ENCODE peak calls at places on chromosomes 12 and 14, in six cellular contexts. F is body of pancreas, Z is sigmoid colon, Q is suprapubic skin, V is endothelial cell of umbilical vein, B is ovary. R is an unnamed sample.

GRCh38 chr14:74973003-74973614 is 17.7 kb upstream of the PGF start:
- DNase-seq in Z (peak; percentile 80), V (peak; percentile 84), F (no peak), Q (no peak), B (no peak), R (no peak)

GRCh38 chr14:24364841-24365240 is 3.1 kb upstream of the NFATC4 start:
- DNase-seq in Q (no peak), F (no peak), Z (no peak), V (no peak), B (no peak), R (no peak)

GRCh38 chr12:95116773-95117172 is 43.4 kb upstream of the NR2C1 start:
- DNase-seq in Z (no peak), V (no peak), Q (no peak), B (no peak), F (no peak), R (no peak)

GRCh38 chr12:48853228-48853688 is 1.3 kb upstream of the DDX23 start:
- DNase-seq in Q (peak; percentile 94), Z (peak; percentile 94), F (peak; percentile 94), B (peak; percentile 78), V (peak; percentile 94), R (peak; percentile 83)

GRCh38 chr14:63707216-63707615 is 20.6 kb downstream of the SGPP1 start:
- DNase-seq in F (no peak), B (no peak), Q (no peak), V (no peak), Z (no peak), R (no peak)

GRCh38 chr12:69765515-69765914 is 26.9 kb downstream of the RAB3IP start:
- DNase-seq in V (no peak), B (no peak), F (no peak), Z (no peak), Q (no peak), R (no peak)

GRCh38 chr14:64812412-64812811 is 67.3 kb downstream of the SPTB start:
- DNase-seq in Z (no peak), F (peak; percentile 63), B (no peak), Q (no peak), V (no peak), R (peak; percentile 84)

GRCh38 chr14:103688906-103689902 is 26.0 kb downstream of the XRCC3 start:
- DNase-seq in V (no peak), F (no peak), Z (no peak), Q (peak; percentile 45), B (peak; percentile 81), R (no peak)

GRCh38 chr14:54175298-54175942 is 218.8 kb upstream of the BMP4 start:
- DNase-seq in Q (no peak), Z (peak; percentile 73), V (peak; percentile 91), B (peak; percentile 42), F (peak; percentile 67), R (peak; percentile 15)

GRCh38 chr14:87483651-87484260 is 509.2 kb downstream of the GALC start:
- DNase-seq in B (no peak), V (no peak), F (peak; percentile 20), Z (no peak), Q (no peak), R (no peak)

GRCh38 chr12:50326636-50327284 is 43.4 kb upstream of the LIMA1 start:
- DNase-seq in B (no peak), Z (no peak), Q (no peak), F (peak; percentile 29), V (peak; percentile 68), R (no peak)

GRCh38 chr14:104510794-104511611 is 68.6 kb upstream of the C14orf180 start:
- DNase-seq in F (no peak), V (no peak), Q (no peak), Z (no peak), B (no peak), R (peak; percentile 60)

GRCh38 chr12:48857278-48857994 is 5.5 kb upstream of the DDX23 start:
- DNase-seq in B (no peak), V (no peak), Q (no peak), Z (no peak), F (no peak), R (no peak)

GRCh38 chr14:33404054-33404453 is 465.4 kb downstream of the NPAS3 start:
- DNase-seq in B (no peak), F (no peak), Q (no peak), V (peak; percentile 15), Z (no peak), R (no peak)

GRCh38 chr12:754238-754816 is 1.9 kb downstream of the WNK1 start:
- DNase-seq in F (peak; percentile 35), Q (no peak), V (peak; percentile 37), Z (no peak), B (peak; percentile 41), R (no peak)

GRCh38 chr12:70402597-70402996 is 36.5 kb downstream of the KCNMB4 start:
- DNase-seq in Z (no peak), V (no peak), F (no peak), B (no peak), Q (no peak), R (no peak)

GRCh38 chr14:72594099-72594901 is 299.6 kb downstream of the DPF3 start:
- DNase-seq in F (no peak), B (no peak), Z (peak; percentile 39), Q (no peak), V (no peak), R (no peak)

GRCh38 chr12:105120551-105120950 is 13.0 kb downstream of the WASHC4 start:
- DNase-seq in Z (no peak), V (no peak), B (no peak), F (no peak), Q (no peak), R (no peak)

GRCh38 chr12:56266634-56267442 is at the start of gene COQ10A:
- DNase-seq in Q (peak; percentile 94), V (peak; percentile 86), Z (peak; percentile 96), B (peak; percentile 92), F (peak; percentile 91), R (peak; percentile 94)
- TF ChIP-seq POLR2A in Q (no peak), V (peak; percentile 90), Z (peak; percentile 73), B (peak; percentile 91), F (peak; percentile 97), R (peak; percentile 97)

GRCh38 chr14:21072102-21072501 is 2.0 kb downstream of the ARHGEF40 start:
- DNase-seq in Z (no peak), F (no peak), Q (no peak), V (no peak), B (no peak), R (no peak)

GRCh38 chr14:21070083-21070609 is at the start of gene ARHGEF40:
- DNase-seq in B (peak; percentile 80), V (peak; percentile 8), Z (no peak), Q (no peak), F (peak; percentile 72), R (no peak)

GRCh38 chr14:21071225-21072041 is 1.3 kb downstream of the ARHGEF40 start:
- DNase-seq in Z (peak; percentile 94), F (peak; percentile 70), B (peak; percentile 86), V (peak; percentile 84), Q (peak; percentile 88), R (peak; percentile 65)

GRCh38 chr14:21069388-21070082 is 569 bp upstream of the ARHGEF40 start:
- DNase-seq in Z (no peak), B (peak; percentile 69), F (peak; percentile 56), V (no peak), Q (peak; percentile 78), R (no peak)

DNA sequence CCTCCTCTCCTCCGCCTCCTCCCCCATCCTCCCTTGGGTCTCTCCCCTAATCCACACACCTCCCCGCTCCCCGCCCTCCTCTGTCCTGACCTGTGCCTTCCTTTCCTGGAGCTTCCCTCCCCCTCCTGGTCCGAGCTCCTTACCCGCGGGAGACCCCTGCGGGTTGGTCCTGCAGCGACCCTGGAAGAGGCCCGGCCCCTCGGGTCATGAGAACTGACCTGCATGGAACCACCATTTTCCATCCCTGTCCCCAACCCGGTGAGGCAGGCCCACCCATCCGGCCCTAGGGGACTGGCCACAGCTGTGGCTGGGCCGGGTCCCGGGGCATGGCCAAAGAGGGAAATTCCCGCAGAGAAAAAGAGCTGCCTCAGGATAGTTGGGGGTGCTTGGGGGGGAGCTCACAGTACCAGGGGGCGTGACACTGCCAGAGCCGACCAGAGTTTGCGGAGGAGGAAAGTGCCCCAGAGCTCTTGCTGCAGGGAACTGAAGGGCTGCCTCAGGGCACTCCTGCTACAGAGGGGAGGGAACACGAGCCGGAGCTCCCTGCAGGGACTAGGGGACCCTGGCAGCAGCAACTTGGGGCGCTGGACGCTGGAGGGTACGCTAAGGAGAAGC is 613 bp downstream of the ARHGEF40 start:
- DNase-seq in V (peak; percentile 7), Z (no peak), Q (peak; percentile 74), F (peak; percentile 45), B (peak; percentile 74), R (no peak)
- H3K4me1 ChIP-seq in V (peaks cover 10% of the 10 kb centered on the region), Z (peaks cover 36% of the 10 kb centered on the region), Q (peaks cover 42% of the 10 kb centered on the region), F (peaks cover 34% of the 10 kb centered on the region), B (peaks cover 1% of the 10 kb centered on the region), R (peaks cover 30% of the 10 kb centered on the region)

GRCh38 chr12:117967512-117967911 is 1.3 kb downstream of the KSR2 start:
- DNase-seq in B (no peak), F (no peak), Q (no peak), Z (peak; percentile 28), V (no peak), R (no peak)

GRCh38 chr12:117970334-117970733 is 1.5 kb upstream of the KSR2 start:
- DNase-seq in F (no peak), V (no peak), Q (no peak), Z (no peak), B (no peak), R (no peak)

GRCh38 chr12:117968084-117968789 is 553 bp downstream of the KSR2 start:
- DNase-seq in V (no peak), Z (peak; percentile 5), B (no peak), Q (no peak), F (no peak), R (no peak)

GRCh38 chr12:117967043-117967442 is 1.7 kb downstream of the KSR2 start:
- DNase-seq in Q (no peak), Z (no peak), V (no peak), F (no peak), B (no peak), R (no peak)

GRCh38 chr12:117968826-117969659 is at the start of gene KSR2:
- DNase-seq in Q (no peak), V (peak; percentile 5), Z (peak; percentile 43), F (peak; percentile 89), B (no peak), R (no peak)
- TF ChIP-seq POLR2A in Q (no peak), V (no peak), Z (no peak), F (peak; percentile 86), B (no peak), R (no peak)

DNA sequence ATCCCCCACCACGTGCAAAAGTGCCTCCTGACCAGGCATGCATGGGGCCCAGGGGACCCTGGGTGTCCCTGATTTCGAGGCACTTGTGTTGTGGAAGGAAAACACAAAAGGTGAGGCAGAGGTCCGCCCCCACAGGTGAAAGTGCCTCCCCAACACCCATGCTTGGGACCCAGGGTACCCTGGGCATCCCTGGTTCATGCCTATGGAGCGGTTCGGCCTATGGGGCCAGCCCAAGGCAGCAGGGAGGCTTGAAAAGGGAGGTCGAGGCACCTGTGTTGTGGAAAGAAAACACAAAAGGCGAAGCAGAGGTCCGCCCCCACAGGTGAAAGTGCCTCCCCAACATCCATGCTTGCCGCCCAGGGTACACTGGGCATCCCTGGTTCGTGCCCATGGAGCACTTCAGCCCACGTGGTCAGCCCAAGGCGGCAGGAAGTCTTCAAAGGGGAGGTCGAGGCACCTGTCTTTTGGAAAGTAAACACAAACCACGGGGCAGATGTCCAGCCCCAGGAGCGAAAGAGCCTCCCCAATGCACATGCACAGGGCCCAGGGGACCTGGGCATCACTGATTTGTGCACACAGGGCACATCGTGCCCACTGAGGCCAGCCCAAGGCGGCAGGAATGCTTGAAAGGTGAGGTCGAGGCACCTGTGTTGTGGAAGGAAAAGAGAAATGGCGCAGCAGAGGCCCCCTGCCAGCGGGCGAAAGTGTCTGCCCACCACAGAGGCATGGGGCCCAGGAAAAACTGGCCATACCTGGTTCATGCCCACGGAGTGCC is 375.5 kb downstream of the ALG10 start:
- DNase-seq in B (peak; percentile 9), Q (peak; percentile 42), F (peak; percentile 5), V (no peak), Z (peak; percentile 51), R (peak; percentile 1)
- H3K4me1 ChIP-seq in B (no peaks in the 10 kb centered on the region), Q (no peaks in the 10 kb centered on the region), F (no peaks in the 10 kb centered on the region), V (no peaks in the 10 kb centered on the region), Z (no peaks in the 10 kb centered on the region), R (no peaks in the 10 kb centered on the region)

GRCh38 chr12:26030371-26030770 is 71.9 kb downstream of the RASSF8 start:
- DNase-seq in B (no peak), Z (no peak), V (no peak), Q (no peak), F (no peak), R (no peak)
- TF ChIP-seq POLR2A in B (no peak), Z (no peak), V (no peak), Q (no peak), F (no peak), R (no peak)